ENCODE peak calls at places on chromosomes 1 and 21, in four cellular contexts. One of them, this sample, is unnamed.

GRCh38 chr1:204826970-204827369 is 43.7 kb upstream of the NFASC start:
- DNase-seq in activated gamma-delta T cell treated with anti-CD3 and anti-CD28 coated beads, Interleukin-2, amount 50 U/mL, for 16 hours: no peak
- DNase-seq in spleen: no peak
- DNase-seq in T-helper 2 cell: no peak
- DNase-seq in this sample: no peak

GRCh38 chr1:78035121-78035520 is 10.6 kb upstream of the GIPC2 start:
- DNase-seq in activated gamma-delta T cell treated with anti-CD3 and anti-CD28 coated beads, Interleukin-2, amount 50 U/mL, for 16 hours: no peak
- DNase-seq in spleen: no peak
- DNase-seq in T-helper 2 cell: no peak
- DNase-seq in this sample: no peak

GRCh38 chr1:204651843-204652421 is 33.6 kb downstream of the LRRN2 start:
- DNase-seq in activated gamma-delta T cell treated with anti-CD3 and anti-CD28 coated beads, Interleukin-2, amount 50 U/mL, for 16 hours: no peak
- DNase-seq in spleen: no peak
- DNase-seq in T-helper 2 cell: no peak
- DNase-seq in this sample: no peak

GRCh38 chr1:2494323-2494693 is 18.2 kb downstream of the PLCH2 start:
- DNase-seq in activated gamma-delta T cell treated with anti-CD3 and anti-CD28 coated beads, Interleukin-2, amount 50 U/mL, for 16 hours: no peak
- DNase-seq in spleen: no peak
- DNase-seq in T-helper 2 cell: no peak
- DNase-seq in this sample: no peak

GRCh38 chr1:109113787-109114568 is at the start of gene ELAPOR1:
- DNase-seq in activated gamma-delta T cell treated with anti-CD3 and anti-CD28 coated beads, Interleukin-2, amount 50 U/mL, for 16 hours: peak; percentile 73
- DNase-seq in spleen: peak; percentile 94
- DNase-seq in T-helper 2 cell: peak; percentile 94
- DNase-seq in this sample: peak; percentile 79

GRCh38 chr1:11654571-11655262 is at the start of gene FBXO44:
- DNase-seq in activated gamma-delta T cell treated with anti-CD3 and anti-CD28 coated beads, Interleukin-2, amount 50 U/mL, for 16 hours: peak; percentile 31
- DNase-seq in spleen: peak; percentile 91
- DNase-seq in T-helper 2 cell: peak; percentile 41
- DNase-seq in this sample: peak; percentile 86

GRCh38 chr1:158494737-158495136 is 22.7 kb downstream of the OR10R2 start:
- DNase-seq in activated gamma-delta T cell treated with anti-CD3 and anti-CD28 coated beads, Interleukin-2, amount 50 U/mL, for 16 hours: no peak
- DNase-seq in spleen: no peak
- DNase-seq in T-helper 2 cell: no peak
- DNase-seq in this sample: no peak

GRCh38 chr1:1923681-1924000 is 4.6 kb upstream of the TMEM52 start:
- DNase-seq in activated gamma-delta T cell treated with anti-CD3 and anti-CD28 coated beads, Interleukin-2, amount 50 U/mL, for 16 hours: no peak
- DNase-seq in spleen: no peak
- DNase-seq in T-helper 2 cell: no peak
- DNase-seq in this sample: no peak

GRCh38 chr21:46639489-46640386 is 4.3 kb downstream of the PRMT2 start:
- DNase-seq in activated gamma-delta T cell treated with anti-CD3 and anti-CD28 coated beads, Interleukin-2, amount 50 U/mL, for 16 hours: no peak
- DNase-seq in spleen: no peak
- DNase-seq in T-helper 2 cell: no peak
- DNase-seq in this sample: no peak

GRCh38 chr1:219699870-219700269 is 87.0 kb upstream of the ZC3H11B start:
- DNase-seq in activated gamma-delta T cell treated with anti-CD3 and anti-CD28 coated beads, Interleukin-2, amount 50 U/mL, for 16 hours: no peak
- DNase-seq in spleen: no peak
- DNase-seq in T-helper 2 cell: no peak
- DNase-seq in this sample: no peak

GRCh38 chr1:2789986-2790581 is 11.4 kb downstream of the TTC34 start:
- DNase-seq in activated gamma-delta T cell treated with anti-CD3 and anti-CD28 coated beads, Interleukin-2, amount 50 U/mL, for 16 hours: no peak
- DNase-seq in spleen: peak; percentile 61
- DNase-seq in T-helper 2 cell: no peak
- DNase-seq in this sample: peak; percentile 51

This sample was measured in upper lobe of right lung.